ENCODE peak calls at places on chromosomes 6 and 20, in eight cellular contexts. G, S, B, J, F, R, L and D are unnamed samples.

GRCh38 chr6:166418691-166419143 is 36.0 kb upstream of the MPC1 start:
- DNase-seq in G (no peak), S (no peak), B (no peak), J (no peak), F (no peak), R (no peak), L (no peak), D (no peak)

GRCh38 chr6:122151066-122151465 is 248.4 kb upstream of the HSF2 start:
- DNase-seq in G (no peak), S (no peak), B (no peak), J (no peak), F (no peak), R (no peak), L (no peak), D (no peak)

GRCh38 chr6:11354019-11354418 is 121.6 kb upstream of the NEDD9 start:
- DNase-seq in G (no peak), S (peak), B (no peak), J (no peak), F (peak), R (no peak), L (no peak), D (no peak)

GRCh38 chr6:154848580-154848979 is 115.4 kb downstream of the SCAF8 start:
- DNase-seq in G (no peak), S (no peak), B (no peak), J (no peak), F (no peak), R (no peak), L (no peak), D (no peak)

GRCh38 chr6:100347901-100348550 is 116.7 kb downstream of the SIM1 start:
- DNase-seq in G (no peak), S (no peak), B (no peak), J (no peak), F (no peak), R (no peak), L (no peak), D (no peak)

GRCh38 chr20:62892348-62893304 is 31.0 kb upstream of the TCFL5 start:
- DNase-seq in G (no peak), S (no peak), B (no peak), J (no peak), F (no peak), R (no peak), L (no peak), D (no peak)

GRCh38 chr6:131125431-131125830 is 9.8 kb upstream of the AKAP7 start:
- DNase-seq in G (no peak), S (no peak), B (no peak), J (peak), F (no peak), R (no peak), L (no peak), D (no peak)

GRCh38 chr6:127177030-127177928 is 58.8 kb downstream of the RSPO3 start:
- DNase-seq in G (no peak), S (no peak), B (no peak), J (no peak), F (no peak), R (no peak), L (no peak), D (no peak)

GRCh38 chr6:73929421-73929820 is 233.4 kb downstream of the CD109 start:
- DNase-seq in G (no peak), S (no peak), B (no peak), J (no peak), F (no peak), R (no peak), L (no peak), D (no peak)

GRCh38 chr6:105501945-105502344 is 99.1 kb upstream of the PREP start:
- DNase-seq in G (no peak), S (no peak), B (no peak), J (no peak), F (no peak), R (no peak), L (no peak), D (no peak)

GRCh38 chr6:13573669-13574110 is 711 bp upstream of the SIRT5 start:
- DNase-seq in G (peak), S (peak), B (peak), J (peak), F (peak), R (no peak), L (no peak), D (no peak)

GRCh38 chr20:61044499-61044898 is 207.6 kb upstream of the CDH4 start:
- DNase-seq in G (no peak), S (no peak), B (no peak), J (no peak), F (no peak), R (no peak), L (no peak), D (no peak)

GRCh38 chr20:5061209-5061608 is 58.5 kb downstream of the PCNA start:
- DNase-seq in G (peak), S (no peak), B (no peak), J (no peak), F (no peak), R (no peak), L (no peak), D (no peak)

GRCh38 chr20:7790189-7790588 is 150.1 kb downstream of the HAO1 start:
- DNase-seq in G (peak), S (no peak), B (no peak), J (no peak), F (no peak), R (no peak), L (no peak), D (no peak)

GRCh38 chr6:112304680-112305079 is 42.5 kb upstream of the RFPL4B start:
- DNase-seq in G (no peak), S (no peak), B (no peak), J (no peak), F (no peak), R (no peak), L (no peak), D (no peak)

GRCh38 chr6:154229796-154230195 is 126.8 kb downstream of the IPCEF1 start:
- DNase-seq in G (no peak), S (no peak), B (no peak), J (no peak), F (no peak), R (no peak), L (no peak), D (no peak)

DNA sequence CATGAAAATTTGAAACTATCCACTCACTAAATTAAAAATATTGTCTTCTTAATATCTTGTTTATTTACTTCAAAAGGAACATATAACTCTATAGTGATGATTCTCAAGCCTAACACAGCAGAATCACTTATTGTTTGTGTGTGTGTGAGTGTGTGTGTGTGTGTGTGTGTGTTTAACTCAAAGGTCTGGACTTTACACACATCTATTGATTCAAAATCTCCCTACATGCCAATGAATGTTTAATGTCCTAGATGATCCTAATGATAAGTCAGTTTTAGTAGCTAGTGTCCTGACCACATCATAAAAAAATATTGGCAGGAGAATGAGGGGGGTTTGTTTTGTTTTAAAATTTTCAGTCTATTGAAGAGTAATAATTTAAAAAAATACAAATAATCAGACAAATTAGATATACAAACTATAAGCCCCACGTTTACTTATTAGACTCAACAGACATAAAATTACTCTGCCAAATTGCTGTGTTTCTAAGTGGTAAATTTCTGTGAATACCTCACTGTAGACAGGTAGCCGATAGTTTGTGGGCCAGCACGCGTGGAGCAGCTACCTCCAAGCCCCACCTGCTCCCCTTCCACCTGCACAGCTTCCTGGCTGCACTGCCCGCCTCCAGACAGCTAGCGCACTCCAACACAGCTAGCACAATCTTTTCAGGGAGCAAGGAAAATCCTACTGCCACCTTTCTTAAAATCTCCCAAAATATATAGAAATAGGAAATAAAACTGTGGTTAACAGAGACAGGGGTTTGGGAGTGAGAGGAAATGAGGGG is 349.6 kb downstream of the PKHD1 start:
- DNase-seq in G (no peak), S (no peak), B (no peak), J (no peak), F (no peak), R (no peak), L (no peak), D (no peak)
- TF ChIP-seq POLR2A in G (no peak), S (no peak), B (no peak), J (no peak), F (no peak), R (no peak), L (no peak), D (no peak)

GRCh38 chr6:146543211-146543939 is at the start of gene RAB32:
- DNase-seq in G (peak), S (peak), B (peak), J (peak), F (peak), R (peak), L (no peak), D (peak)

GRCh38 chr6:146544783-146545182 is 1.1 kb downstream of the RAB32 start:
- DNase-seq in G (no peak), S (no peak), B (no peak), J (no peak), F (no peak), R (no peak), L (no peak), D (no peak)

GRCh38 chr6:146546440-146546839 is 2.8 kb downstream of the RAB32 start:
- DNase-seq in G (no peak), S (no peak), B (no peak), J (no peak), F (no peak), R (no peak), L (no peak), D (no peak)

GRCh38 chr6:146543940-146544661 is 468 bp downstream of the RAB32 start:
- DNase-seq in G (peak), S (peak), B (peak), J (peak), F (no peak), R (no peak), L (no peak), D (no peak)

DNA sequence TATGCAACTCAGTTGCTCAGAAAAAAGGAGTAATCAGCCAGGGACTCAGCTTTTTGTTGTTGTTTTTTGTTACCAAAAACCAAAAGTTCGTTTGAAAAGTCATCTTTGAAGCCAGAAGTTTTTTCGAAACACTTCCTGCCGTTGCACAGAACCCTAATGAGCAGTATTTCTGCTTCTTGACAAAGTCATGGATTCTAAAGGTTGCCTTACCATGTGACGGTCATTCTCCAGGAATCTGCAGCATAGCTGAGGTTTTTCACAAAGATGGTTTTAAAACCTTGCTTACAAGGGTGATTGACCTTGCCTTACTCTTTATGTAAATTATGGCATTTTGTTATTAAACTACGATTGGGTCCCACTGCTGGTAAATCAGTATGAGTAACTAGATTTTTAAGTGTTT is 2.0 kb downstream of the RAB32 start:
- DNase-seq in G (no peak), S (no peak), B (no peak), J (no peak), F (no peak), R (no peak), L (no peak), D (no peak)
- TF ChIP-seq POLR2A in G (no peak), S (no peak), B (no peak), J (no peak), F (no peak), R (no peak), L (no peak), D (no peak)

DNA sequence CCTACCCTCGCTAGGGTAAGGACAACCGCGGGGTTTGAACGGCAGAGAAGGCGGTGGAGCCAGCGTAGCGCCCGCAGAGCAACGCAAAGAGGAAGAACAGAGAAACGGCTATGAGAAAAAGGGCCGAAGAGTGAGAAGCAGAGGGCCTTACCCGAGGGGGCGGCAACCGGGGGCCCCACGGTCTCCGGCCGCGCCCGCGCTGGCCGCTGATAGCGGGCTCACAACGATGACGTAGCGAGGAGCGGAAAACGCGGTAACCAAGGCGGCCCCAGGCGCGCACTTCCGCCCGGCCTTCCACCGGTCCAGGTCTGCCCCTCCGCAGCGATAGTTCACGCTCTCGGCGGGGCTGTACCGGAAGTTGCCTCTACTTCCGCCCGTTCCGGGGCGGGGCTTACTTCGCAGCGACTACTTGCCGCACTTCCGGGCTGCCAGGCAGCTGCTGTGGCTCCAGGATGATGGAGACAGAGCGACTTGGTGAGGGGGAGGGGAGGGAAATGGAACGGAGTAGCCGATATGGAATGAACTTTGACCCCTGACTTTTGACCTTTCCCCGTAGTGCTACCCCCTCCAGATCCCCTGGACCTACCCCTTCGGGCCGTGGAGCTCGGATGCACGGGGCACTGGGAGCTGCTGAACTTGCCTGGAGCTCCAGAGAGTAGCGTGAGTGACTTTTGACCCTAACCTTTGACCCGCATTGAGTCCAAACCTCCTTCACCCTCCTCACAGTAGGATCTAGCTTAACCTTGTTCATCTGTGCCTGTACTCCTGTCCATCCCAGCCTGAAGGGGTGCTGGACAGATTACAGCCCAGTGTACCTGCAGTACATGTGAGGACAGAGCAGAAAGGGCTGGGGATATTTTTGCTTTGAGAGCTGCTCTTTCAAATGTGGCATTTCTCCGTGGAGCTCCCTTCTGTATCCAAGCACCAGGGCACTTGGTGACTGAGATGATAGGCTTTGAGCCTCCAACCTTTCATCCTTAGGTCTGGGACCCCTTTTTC is at the start of the genes NELFE and SKIC2:
- DNase-seq in G (peak), S (peak), B (peak), J (peak), F (peak), R (peak), L (peak), D (peak)
- TF ChIP-seq POLR2A in G (peak), S (peak), B (peak), J (peak), F (peak), R (no peak), L (peak), D (peak)

DNA sequence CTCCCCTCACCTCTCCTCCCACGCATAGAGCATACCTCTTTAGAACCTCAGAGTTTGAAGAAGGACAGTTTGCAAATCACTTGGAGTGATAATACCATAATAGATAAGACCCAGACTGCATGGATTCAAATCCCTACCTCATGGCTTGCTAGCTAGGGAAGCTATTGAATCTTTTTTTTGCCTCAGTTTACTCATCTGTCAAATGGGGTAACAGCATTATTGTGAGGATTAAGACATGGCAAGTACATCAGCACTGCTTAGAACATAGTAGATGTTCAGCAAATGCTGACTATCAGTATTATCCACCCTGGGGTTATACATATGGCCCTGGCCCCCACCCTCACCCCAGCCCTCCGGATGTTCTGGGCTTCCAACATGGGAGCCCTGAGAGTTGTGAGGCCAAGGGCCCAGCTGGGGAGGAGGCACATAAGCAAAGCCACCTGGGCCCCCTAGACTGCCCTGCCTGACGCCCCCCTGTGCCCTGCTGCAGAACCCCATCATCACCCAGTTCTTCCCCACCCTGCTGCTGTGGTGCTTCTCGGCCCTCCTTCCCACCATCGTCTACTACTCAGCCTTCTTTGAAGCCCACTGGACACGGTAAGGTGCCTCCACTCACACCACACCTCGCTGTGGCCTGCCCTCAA is 9.1 kb upstream of the CAPN11 start:
- DNase-seq in G (no peak), S (no peak), B (no peak), J (no peak), F (no peak), R (no peak), L (no peak), D (no peak)
- TF ChIP-seq POLR2A in G (no peak), S (no peak), B (no peak), J (no peak), F (no peak), R (no peak), L (no peak), D (peak)

GRCh38 chr6:35722121-35722761 is 14.6 kb upstream of the ARMC12 start:
- DNase-seq in G (no peak), S (peak), B (peak), J (no peak), F (peak), R (no peak), L (no peak), D (no peak)
- TF ChIP-seq POLR2A in G (no peak), S (no peak), B (no peak), J (no peak), F (no peak), R (no peak), L (no peak), D (no peak)